ENCODE peak calls at places on chromosomes 11 and 22, in seven cellular contexts. G is sigmoid colon; N is stimulated activated naive B cell treated with anti-CD40 and anti-IgM and Interleukin-4, amounts not matched to agents 10 μg/mL and 1 μg/mL and 100 μg/mL, for 72 hours; P is H7; L is activated CD4-positive, alpha-beta T cell treated with anti-CD3 and anti-CD28 coated beads for 4 hours; Z is tibial artery; Q is HT-29. E is an unnamed sample.

GRCh38 chr22:17303840-17304779 is 65.2 kb upstream of the CECR2 start:
- DNase-seq in G (no peak), N (peak; percentile 56), P (no peak), L (peak; percentile 30), Z (no peak), Q (no peak), E (peak; percentile 53)

GRCh38 chr11:12628322-12628721 is 45.9 kb upstream of the TEAD1 start:
- DNase-seq in G (no peak), N (no peak), P (no peak), L (no peak), Z (no peak), Q (no peak), E (no peak)

GRCh38 chr11:104967493-104968364 is 645 bp downstream of the CASP4 start:
- DNase-seq in G (no peak), N (no peak), P (no peak), L (no peak), Z (no peak), Q (peak; percentile 69), E (no peak)

GRCh38 chr11:28842716-28843115 is 734.5 kb downstream of the METTL15 start:
- DNase-seq in G (no peak), N (no peak), P (no peak), L (no peak), Z (no peak), Q (no peak), E (no peak)

GRCh38 chr22:19090183-19090582 is 32.0 kb downstream of the DGCR2 start:
- DNase-seq in G (no peak), N (no peak), P (no peak), L (no peak), Z (no peak), Q (no peak), E (no peak)

GRCh38 chr11:64276653-64277431 is 7.6 kb downstream of the BAD start:
- DNase-seq in G (no peak), N (no peak), P (no peak), L (no peak), Z (no peak), Q (no peak), E (no peak)

GRCh38 chr22:37501610-37502341 is 15.6 kb upstream of the MFNG start:
- DNase-seq in G (no peak), N (no peak), P (no peak), L (no peak), Z (peak; percentile 70), Q (peak; percentile 96), E (no peak)

GRCh38 chr11:69137148-69137844 is 18.4 kb upstream of the SMIM38 start:
- DNase-seq in G (no peak), N (no peak), P (no peak), L (no peak), Z (peak; percentile 46), Q (no peak), E (no peak)

GRCh38 chr11:2650343-2650867 is 49.4 kb downstream of the KCNQ1OT1 start:
- DNase-seq in G (no peak), N (no peak), P (no peak), L (no peak), Z (no peak), Q (no peak), E (no peak)

GRCh38 chr22:33401291-33401690 is 343.1 kb upstream of the SYN3 start:
- DNase-seq in G (no peak), N (no peak), P (no peak), L (no peak), Z (no peak), Q (no peak), E (no peak)

GRCh38 chr11:59164028-59164427 is 7.9 kb upstream of the DTX4 start:
- DNase-seq in G (no peak), N (no peak), P (no peak), L (no peak), Z (no peak), Q (no peak), E (no peak)

GRCh38 chr11:124583827-124584226 is 14.0 kb downstream of the OR8A1 start:
- DNase-seq in G (no peak), N (no peak), P (no peak), L (no peak), Z (no peak), Q (no peak), E (no peak)

GRCh38 chr11:111413849-111414248 is 34.8 kb upstream of the POU2AF1 start:
- DNase-seq in G (no peak), N (no peak), P (no peak), L (peak; percentile 29), Z (no peak), Q (no peak), E (no peak)

E was measured in DND-41.